ENCODE peak calls at places on chromosomes 12 and 14, in eight cellular contexts. I, R, X, E, J, V, N and L are unnamed samples.

GRCh38 chr14:67999693-68000384 is 180.3 kb downstream of the RAD51B start:
- DNase-seq in I (no peak), R (no peak), X (no peak), E (no peak), J (no peak), V (no peak), N (no peak), L (no peak)

GRCh38 chr12:108612788-108613282 is 15.0 kb upstream of the TMEM119 start:
- DNase-seq in I (peak; percentile 48), R (no peak), X (no peak), E (no peak), J (no peak), V (no peak), N (no peak), L (no peak)

GRCh38 chr14:66652736-66653135 is 144.8 kb downstream of the GPHN start:
- DNase-seq in I (peak; percentile 42), R (no peak), X (no peak), E (no peak), J (no peak), V (no peak), N (no peak), L (no peak)

GRCh38 chr12:124566181-124567034 is 1.0 kb downstream of the NCOR2 start:
- DNase-seq in I (peak; percentile 88), R (peak; percentile 92), X (peak; percentile 67), E (peak; percentile 95), J (peak; percentile 91), V (peak; percentile 89), N (peak; percentile 88), L (peak; percentile 73)

GRCh38 chr12:127149226-127149964 is 1117.6 kb upstream of the TMEM132C start:
- DNase-seq in I (no peak), R (no peak), X (no peak), E (no peak), J (no peak), V (no peak), N (no peak), L (no peak)

GRCh38 chr12:65665817-65666216 is 158.5 kb upstream of the HMGA2 start:
- DNase-seq in I (no peak), R (no peak), X (no peak), E (no peak), J (no peak), V (no peak), N (no peak), L (no peak)

GRCh38 chr12:85007836-85008235 is 28.2 kb downstream of the TSPAN19 start:
- DNase-seq in I (no peak), R (no peak), X (no peak), E (no peak), J (no peak), V (no peak), N (no peak), L (no peak)

GRCh38 chr12:49369723-49370145 is 2.5 kb downstream of the SPATS2 start:
- DNase-seq in I (peak; percentile 28), R (peak; percentile 25), X (peak; percentile 41), E (no peak), J (no peak), V (no peak), N (no peak), L (no peak)

GRCh38 chr14:38948171-38948570 is 154.9 kb downstream of the SEC23A start:
- DNase-seq in I (no peak), R (no peak), X (no peak), E (no peak), J (no peak), V (no peak), N (no peak), L (no peak)

GRCh38 chr12:106243620-106244019 is 4.2 kb downstream of the CKAP4 start:
- DNase-seq in I (no peak), R (no peak), X (no peak), E (no peak), J (no peak), V (no peak), N (no peak), L (no peak)

GRCh38 chr12:56127485-56127887 is 581 bp upstream of the ESYT1 start:
- DNase-seq in I (no peak), R (no peak), X (no peak), E (no peak), J (no peak), V (no peak), N (no peak), L (no peak)

GRCh38 chr12:46471404-46471803 is 98.8 kb upstream of the SLC38A2 start:
- DNase-seq in I (no peak), R (no peak), X (no peak), E (no peak), J (no peak), V (no peak), N (no peak), L (no peak)

GRCh38 chr14:77046706-77047105 is 18.2 kb upstream of the IRF2BPL start:
- DNase-seq in I (no peak), R (no peak), X (no peak), E (no peak), J (no peak), V (no peak), N (no peak), L (no peak)

GRCh38 chr12:15638231-15638630 is 151.0 kb downstream of the EPS8 start:
- DNase-seq in I (no peak), R (no peak), X (no peak), E (no peak), J (no peak), V (no peak), N (no peak), L (no peak)

GRCh38 chr14:21069388-21070082 is 569 bp upstream of the ARHGEF40 start:
- DNase-seq in I (peak; percentile 84), R (peak; percentile 61), X (peak; percentile 85), E (peak; percentile 81), J (peak; percentile 59), V (peak; percentile 54), N (peak; percentile 45), L (no peak)

GRCh38 chr14:58280954-58281787 is 17.2 kb upstream of the ARID4A start:
- DNase-seq in I (no peak), R (no peak), X (no peak), E (no peak), J (no peak), V (peak; percentile 54), N (no peak), L (peak; percentile 18)

GRCh38 chr14:96053600-96054381 is 14.6 kb downstream of the C14orf132 start:
- DNase-seq in I (no peak), R (no peak), X (no peak), E (peak; percentile 92), J (no peak), V (peak; percentile 93), N (no peak), L (no peak)

GRCh38 chr12:76558684-76559276 is 791 bp downstream of the OSBPL8 start:
- DNase-seq in I (peak; percentile 64), R (peak; percentile 52), X (peak; percentile 27), E (peak; percentile 79), J (peak; percentile 39), V (peak; percentile 43), N (peak; percentile 58), L (peak; percentile 79)

GRCh38 chr12:52581481-52581880 is 7.8 kb upstream of the KRT74 start:
- DNase-seq in I (no peak), R (no peak), X (no peak), E (no peak), J (no peak), V (no peak), N (no peak), L (no peak)

GRCh38 chr14:102087762-102088011 is 843 bp upstream of the HSP90AA1 start:
- DNase-seq in I (no peak), R (no peak), X (no peak), E (no peak), J (no peak), V (no peak), N (no peak), L (no peak)

GRCh38 chr14:74804219-74804825 is 41.2 kb downstream of the YLPM1 start:
- DNase-seq in I (peak; percentile 11), R (no peak), X (peak; percentile 26), E (no peak), J (no peak), V (no peak), N (no peak), L (no peak)

GRCh38 chr14:76706811-76707210 is 54.5 kb upstream of the VASH1 start:
- DNase-seq in I (no peak), R (no peak), X (no peak), E (no peak), J (no peak), V (no peak), N (no peak), L (no peak)

GRCh38 chr14:104351849-104352492 is 213.6 kb downstream of the KIF26A start:
- DNase-seq in I (no peak), R (no peak), X (no peak), E (no peak), J (no peak), V (no peak), N (no peak), L (no peak)
- H3K27me3 ChIP-seq in I (no peaks in the 10 kb centered on the region), R (peaks cover 25% of the 10 kb centered on the region), X (peaks cover 28% of the 10 kb centered on the region), E (no peaks in the 10 kb centered on the region), J (peaks cover 30% of the 10 kb centered on the region), V (no peaks in the 10 kb centered on the region), N (no peaks in the 10 kb centered on the region), L (no peaks in the 10 kb centered on the region)

GRCh38 chr12:2154521-2154920 is 101.7 kb downstream of the CACNA1C start:
- DNase-seq in I (no peak), R (no peak), X (no peak), E (no peak), J (no peak), V (no peak), N (no peak), L (no peak)
- H3K27me3 ChIP-seq in I (no peaks in the 10 kb centered on the region), R (no peaks in the 10 kb centered on the region), X (peaks cover 31% of the 10 kb centered on the region), E (no peaks in the 10 kb centered on the region), J (no peaks in the 10 kb centered on the region), V (no peaks in the 10 kb centered on the region), N (no peaks in the 10 kb centered on the region), L (no peaks in the 10 kb centered on the region)

GRCh38 chr12:668092-668481 is 4.8 kb upstream of the NINJ2 start:
- DNase-seq in I (no peak), R (no peak), X (no peak), E (no peak), J (no peak), V (no peak), N (no peak), L (no peak)
- H3K27me3 ChIP-seq in I (no peaks in the 10 kb centered on the region), R (no peaks in the 10 kb centered on the region), X (peaks cover 7% of the 10 kb centered on the region), E (no peaks in the 10 kb centered on the region), J (no peaks in the 10 kb centered on the region), V (no peaks in the 10 kb centered on the region), N (no peaks in the 10 kb centered on the region), L (no peaks in the 10 kb centered on the region)

DNA sequence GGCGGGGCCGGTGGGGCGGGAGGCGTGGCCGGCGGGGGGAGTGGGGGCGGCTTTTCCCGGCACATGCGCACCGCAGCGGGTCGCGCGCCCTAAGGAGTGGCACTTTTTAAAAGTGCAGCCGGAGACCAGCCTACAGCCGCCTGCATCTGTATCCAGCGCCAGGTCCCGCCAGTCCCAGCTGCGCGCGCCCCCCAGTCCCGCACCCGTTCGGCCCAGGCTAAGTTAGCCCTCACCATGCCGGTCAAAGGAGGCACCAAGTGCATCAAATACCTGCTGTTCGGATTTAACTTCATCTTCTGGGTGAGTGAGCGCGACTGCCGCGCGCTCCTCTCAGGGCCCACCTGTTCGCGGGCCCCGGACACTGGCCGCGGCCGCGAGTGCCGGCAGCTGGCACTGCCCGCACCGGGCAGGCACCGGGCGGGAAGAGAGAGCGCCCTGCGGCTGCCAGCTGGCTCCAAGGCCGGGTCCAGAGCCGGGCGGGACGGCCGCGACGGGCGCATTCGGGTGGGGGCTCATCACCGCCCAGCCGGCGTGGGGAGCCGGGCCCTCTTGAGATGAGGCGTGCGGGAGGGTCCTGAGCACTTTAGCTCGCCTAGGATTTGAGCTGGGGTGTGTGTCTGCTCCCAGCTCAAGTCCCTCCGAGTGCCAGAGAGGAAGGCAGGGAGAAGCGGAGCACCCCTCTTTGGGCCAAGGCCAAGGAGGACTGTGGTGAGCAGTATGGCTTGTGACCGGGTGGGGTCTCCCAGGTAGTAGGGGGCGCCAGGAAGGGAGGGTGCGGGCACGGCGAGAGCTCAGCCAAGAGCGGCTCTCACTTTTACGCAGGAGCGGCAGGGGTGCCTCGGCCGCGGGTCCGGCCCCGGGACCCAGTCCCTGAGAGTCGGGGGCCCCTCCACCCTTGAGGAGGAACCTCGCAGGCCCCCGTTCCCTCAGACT is at the start of gene CD9:
- DNase-seq in I (peak; percentile 63), R (peak; percentile 74), X (no peak), E (peak; percentile 92), J (peak; percentile 71), V (peak; percentile 81), N (peak; percentile 75), L (no peak)
- H3K27me3 ChIP-seq in I (peaks cover 71% of the 10 kb centered on the region), R (peaks cover 23% of the 10 kb centered on the region), X (peaks cover 48% of the 10 kb centered on the region), E (no peaks in the 10 kb centered on the region), J (no peaks in the 10 kb centered on the region), V (no peaks in the 10 kb centered on the region), N (no peaks in the 10 kb centered on the region), L (peaks cover 12% of the 10 kb centered on the region)